ENCODE peak calls at places on chromosomes 12 and 14, in four cellular contexts. One of them, this sample, is unnamed.
A peak's percentile ranks its signal among the peaks of the same experiment; 100 is the strongest.

GRCh38 chr14:52907949-52908348 is 42.9 kb downstream of the FERMT2 start:
- DNase-seq in upper lobe of left lung: no peak
- DNase-seq in osteoblast: no peak
- DNase-seq in GM06990: no peak
- DNase-seq in this sample: no peak

GRCh38 chr12:125633686-125634085 is 568.5 kb downstream of the AACS start:
- DNase-seq in GM06990: no peak
- DNase-seq in osteoblast: no peak
- DNase-seq in upper lobe of left lung: no peak
- DNase-seq in this sample: no peak

GRCh38 chr14:76997257-76997970 is 31.1 kb downstream of the IRF2BPL start:
- DNase-seq in upper lobe of left lung: no peak
- DNase-seq in osteoblast: no peak
- DNase-seq in GM06990: no peak
- DNase-seq in this sample: no peak

GRCh38 chr12:63124778-63125177 is 26.2 kb downstream of the AVPR1A start:
- DNase-seq in upper lobe of left lung: no peak
- DNase-seq in osteoblast: peak; percentile 22
- DNase-seq in GM06990: no peak
- DNase-seq in this sample: no peak

GRCh38 chr14:105919458-105920150 is 393.2 kb downstream of the TMEM121 start:
- DNase-seq in upper lobe of left lung: peak; percentile 53
- DNase-seq in GM06990: no peak
- DNase-seq in osteoblast: peak; percentile 44
- DNase-seq in this sample: no peak

GRCh38 chr12:85489194-85489593 is 209.2 kb downstream of the ALX1 start:
- DNase-seq in upper lobe of left lung: no peak
- DNase-seq in GM06990: no peak
- DNase-seq in osteoblast: no peak
- DNase-seq in this sample: no peak

GRCh38 chr12:9911708-9912107 is 20.5 kb downstream of the CLEC2A start:
- DNase-seq in upper lobe of left lung: no peak
- DNase-seq in osteoblast: no peak
- DNase-seq in GM06990: no peak
- DNase-seq in this sample: no peak

GRCh38 chr12:4243098-4243795 is 30.3 kb upstream of the CCND2 start:
- DNase-seq in osteoblast: no peak
- DNase-seq in GM06990: no peak
- DNase-seq in upper lobe of left lung: peak; percentile 37
- DNase-seq in this sample: no peak

GRCh38 chr12:7877421-7877820 is 4.7 kb upstream of the SLC2A14 start:
- DNase-seq in osteoblast: no peak
- DNase-seq in GM06990: no peak
- DNase-seq in upper lobe of left lung: no peak
- DNase-seq in this sample: no peak

GRCh38 chr14:96917442-96917963 is 120.3 kb downstream of the VRK1 start:
- DNase-seq in GM06990: no peak
- DNase-seq in upper lobe of left lung: no peak
- DNase-seq in osteoblast: no peak
- DNase-seq in this sample: no peak

GRCh38 chr12:90183201-90183600 is 474.6 kb upstream of the ATP2B1 start:
- DNase-seq in upper lobe of left lung: no peak
- DNase-seq in osteoblast: no peak
- DNase-seq in GM06990: no peak
- DNase-seq in this sample: no peak

GRCh38 chr14:45610303-45610702 is 357.3 kb upstream of the MIS18BP1 start:
- DNase-seq in upper lobe of left lung: no peak
- DNase-seq in GM06990: no peak
- DNase-seq in osteoblast: no peak
- DNase-seq in this sample: no peak
- TF ChIP-seq CTCF in upper lobe of left lung: no peak
- TF ChIP-seq CTCF in GM06990: no peak
- TF ChIP-seq CTCF in osteoblast: no peak
- TF ChIP-seq CTCF in this sample: no peak

GRCh38 chr14:63840981-63841380 is 11.8 kb upstream of the SYNE2 start:
- DNase-seq in GM06990: no peak
- DNase-seq in upper lobe of left lung: no peak
- DNase-seq in osteoblast: no peak
- DNase-seq in this sample: no peak
- TF ChIP-seq CTCF in GM06990: no peak
- TF ChIP-seq CTCF in upper lobe of left lung: no peak
- TF ChIP-seq CTCF in osteoblast: peak; percentile 14
- TF ChIP-seq CTCF in this sample: no peak

DNA sequence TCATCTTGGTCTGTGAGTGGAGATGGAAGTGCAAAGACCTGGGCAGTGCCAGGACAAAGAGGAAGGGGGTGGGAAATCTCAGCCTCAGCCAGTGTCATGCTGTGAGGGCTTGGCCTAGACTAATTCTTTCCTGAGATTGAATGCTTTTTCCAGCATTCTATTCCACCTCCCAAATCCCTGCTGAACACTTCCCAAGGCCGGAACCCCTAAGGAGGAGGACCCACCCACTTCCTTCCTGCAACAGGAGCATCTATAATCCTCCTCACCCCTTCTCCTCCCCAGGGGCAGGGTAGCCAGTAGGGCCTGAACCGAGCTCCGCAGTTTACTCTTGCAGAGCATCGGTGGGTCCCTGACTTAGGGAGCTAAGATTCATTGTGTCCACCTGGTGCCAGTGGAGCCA is 3.2 kb downstream of the PLEKHD1 start:
- DNase-seq in osteoblast: no peak
- DNase-seq in GM06990: no peak
- DNase-seq in upper lobe of left lung: no peak
- DNase-seq in this sample: no peak
- TF ChIP-seq CTCF in osteoblast: no peak
- TF ChIP-seq CTCF in GM06990: no peak
- TF ChIP-seq CTCF in upper lobe of left lung: no peak
- TF ChIP-seq CTCF in this sample: no peak

DNA sequence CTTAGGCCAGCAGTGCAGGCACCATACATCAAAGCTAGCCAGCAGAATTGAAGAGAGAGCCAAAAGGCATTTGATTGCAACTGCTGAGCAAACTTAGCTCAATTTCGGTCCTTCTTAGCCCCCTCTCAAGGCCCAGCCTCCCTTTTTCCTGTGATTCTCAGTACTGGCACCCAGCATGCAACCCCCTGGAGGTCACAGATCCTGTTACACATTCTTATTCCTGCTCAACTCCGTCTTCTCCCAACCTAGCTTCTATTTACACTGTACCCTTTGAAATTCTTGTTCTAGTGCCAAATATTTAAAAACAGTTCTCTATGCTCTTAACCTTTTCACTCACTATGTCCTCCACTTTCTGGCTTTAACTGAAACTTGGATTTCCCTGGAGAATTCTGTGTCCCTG is 131.3 kb upstream of the CPSF6 start:
- DNase-seq in upper lobe of left lung: no peak
- DNase-seq in osteoblast: no peak
- DNase-seq in GM06990: no peak
- DNase-seq in this sample: no peak
- TF ChIP-seq CTCF in upper lobe of left lung: no peak
- TF ChIP-seq CTCF in osteoblast: no peak
- TF ChIP-seq CTCF in GM06990: no peak
- TF ChIP-seq CTCF in this sample: no peak

GRCh38 chr14:36522347-36522971 is 2.4 kb upstream of the NKX2-1 start:
- DNase-seq in osteoblast: no peak
- DNase-seq in GM06990: no peak
- DNase-seq in upper lobe of left lung: peak; percentile 75
- DNase-seq in this sample: no peak

GRCh38 chr14:36522972-36523685 is 3.1 kb upstream of the NKX2-1 start:
- DNase-seq in osteoblast: no peak
- DNase-seq in upper lobe of left lung: peak; percentile 59
- DNase-seq in GM06990: no peak
- DNase-seq in this sample: no peak

GRCh38 chr14:36524220-36524837 is 4.3 kb upstream of the NKX2-1 start:
- DNase-seq in upper lobe of left lung: peak; percentile 78
- DNase-seq in GM06990: no peak
- DNase-seq in osteoblast: no peak
- DNase-seq in this sample: no peak

GRCh38 chr14:36524874-36525745 is 5.1 kb upstream of the NKX2-1 start:
- DNase-seq in osteoblast: no peak
- DNase-seq in GM06990: no peak
- DNase-seq in upper lobe of left lung: peak; percentile 93
- DNase-seq in this sample: no peak

DNA sequence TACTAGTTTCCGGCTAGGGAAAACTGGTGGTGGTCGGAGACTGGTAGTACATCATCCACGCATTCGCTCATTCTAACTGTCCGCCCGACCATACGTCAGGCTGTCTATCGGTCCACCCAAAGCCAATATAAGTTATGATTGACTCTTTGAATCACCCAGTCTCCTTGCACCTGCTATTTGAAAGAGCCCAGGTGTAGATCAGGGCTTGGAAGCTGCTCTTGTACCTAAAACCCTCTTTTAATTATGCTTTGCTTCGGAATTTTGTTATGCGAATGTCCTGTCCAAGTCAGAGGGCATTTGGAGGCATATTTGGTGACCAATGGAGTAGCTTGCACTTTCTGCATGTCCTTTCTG is 5.7 kb upstream of the NKX2-1 start:
- DNase-seq in upper lobe of left lung: no peak
- DNase-seq in osteoblast: no peak
- DNase-seq in GM06990: no peak
- DNase-seq in this sample: no peak
- TF ChIP-seq CTCF in upper lobe of left lung: no peak
- TF ChIP-seq CTCF in osteoblast: no peak
- TF ChIP-seq CTCF in GM06990: no peak
- TF ChIP-seq CTCF in this sample: no peak

This sample was measured in activated B cell treated with CpG ODN at 0.5 μM for 24 hours.